ENCODE peak calls at places on chromosome 17, in six cellular contexts. D is H1, R is GM12892, P is K562, C is GM12878, Z is HepG2. I is an unnamed sample.
A peak's percentile ranks its signal among the peaks of the same experiment; 100 is the strongest.

GRCh38 chr17:32197987-32198386 is 55.7 kb downstream of the RHOT1 start:
- DNase-seq in C (no peak), P (no peak), Z (no peak), R (no peak), D (no peak), I (no peak)

GRCh38 chr17:54527941-54528340 is 372.7 kb upstream of the TOM1L1 start:
- DNase-seq in R (no peak), Z (no peak), D (no peak), C (no peak), P (no peak), I (no peak)

GRCh38 chr17:63406689-63407330 is 39.3 kb downstream of the CYB561 start:
- DNase-seq in R (no peak), C (peak; percentile 40), D (peak; percentile 15), Z (peak; percentile 92), P (peak; percentile 79), I (peak; percentile 49)

GRCh38 chr17:76008630-76009425 is 8.2 kb downstream of the CDK3 start:
- DNase-seq in C (no peak), Z (no peak), P (peak; percentile 25), D (no peak), R (no peak), I (no peak)

GRCh38 chr17:28117304-28117703 is 74.8 kb downstream of the NLK start:
- DNase-seq in R (no peak), P (no peak), D (no peak), C (no peak), Z (no peak), I (no peak)

GRCh38 chr17:50735287-50735686 is 15.9 kb downstream of the LUC7L3 start:
- DNase-seq in D (no peak), C (no peak), R (no peak), P (no peak), Z (no peak), I (no peak)

GRCh38 chr17:66525338-66525737 is 222.9 kb downstream of the PRKCA start:
- DNase-seq in Z (no peak), R (no peak), D (no peak), C (no peak), P (no peak), I (no peak)

GRCh38 chr17:49572806-49573420 is 2.8 kb upstream of the NXPH3 start:
- DNase-seq in R (no peak), Z (no peak), C (no peak), P (no peak), D (no peak), I (no peak)

GRCh38 chr17:78865682-78866390 is 25.2 kb upstream of the USP36 start:
- DNase-seq in D (peak; percentile 60), P (peak; percentile 69), R (no peak), Z (peak; percentile 87), C (no peak), I (peak; percentile 53)

GRCh38 chr17:78252111-78252634 is 20.7 kb downstream of the TMEM235 start:
- DNase-seq in D (no peak), P (no peak), R (no peak), C (no peak), Z (no peak), I (peak; percentile 50)

GRCh38 chr17:45381001-45381400 is 51.7 kb downstream of the ARHGAP27 start:
- DNase-seq in Z (no peak), C (no peak), R (no peak), P (no peak), D (no peak), I (no peak)

GRCh38 chr17:3943240-3943891 is 20.9 kb downstream of the ATP2A3 start:
- DNase-seq in P (no peak), R (no peak), Z (no peak), C (no peak), D (no peak), I (no peak)

GRCh38 chr17:75869282-75870141 is 8.9 kb downstream of the TRIM47 start:
- DNase-seq in R (no peak), D (no peak), C (no peak), Z (peak; percentile 99), P (peak; percentile 24), I (no peak)

GRCh38 chr17:8312251-8312650 is 2.2 kb downstream of the ARHGEF15 start:
- DNase-seq in Z (no peak), P (no peak), D (no peak), R (no peak), C (no peak), I (no peak)

GRCh38 chr17:45225051-45225700 is 3.5 kb downstream of the FMNL1 start:
- DNase-seq in D (no peak), R (peak; percentile 10), P (no peak), C (no peak), Z (no peak), I (no peak)

GRCh38 chr17:49571283-49571682 is 4.4 kb upstream of the NXPH3 start:
- DNase-seq in C (no peak), P (no peak), D (no peak), R (no peak), Z (no peak), I (no peak)

GRCh38 chr17:39080416-39081179 is 70.8 kb downstream of the PLXDC1 start:
- DNase-seq in C (no peak), P (no peak), D (no peak), R (no peak), Z (no peak), I (no peak)

GRCh38 chr17:60134396-60135159 is 15.2 kb upstream of the CA4 start:
- DNase-seq in D (no peak), Z (no peak), C (no peak), R (no peak), P (peak; percentile 70), I (no peak)

GRCh38 chr17:752620-753219 is 656 bp upstream of the GEMIN4 start:
- DNase-seq in P (peak; percentile 28), R (peak; percentile 31), Z (no peak), C (no peak), D (no peak), I (peak; percentile 70)

GRCh38 chr17:38431343-38432145 is 3.3 kb downstream of the ARHGAP23 start:
- DNase-seq in R (no peak), Z (no peak), D (no peak), C (no peak), P (no peak), I (no peak)

GRCh38 chr17:1532836-1533602 is 16.6 kb upstream of the INPP5K start:
- DNase-seq in C (no peak), D (peak; percentile 31), R (no peak), Z (no peak), P (peak; percentile 35), I (peak; percentile 34)

GRCh38 chr17:48612854-48613691 is 2.0 kb downstream of the HOXB8 start:
- DNase-seq in Z (peak; percentile 15), C (no peak), P (no peak), D (no peak), R (peak; percentile 67), I (no peak)

GRCh38 chr17:27762527-27763305 is 37.6 kb downstream of the NOS2 start:
- DNase-seq in R (no peak), C (no peak), Z (no peak), P (no peak), D (no peak), I (no peak)

GRCh38 chr17:66932295-66932694 is 32.2 kb upstream of the CACNG4 start:
- DNase-seq in R (no peak), D (no peak), P (no peak), Z (no peak), C (no peak), I (no peak)

GRCh38 chr17:48586355-48586924 is 3.6 kb downstream of the HOXB3 start:
- DNase-seq in C (no peak), Z (no peak), D (no peak), P (no peak), R (peak; percentile 58), I (no peak)

GRCh38 chr17:50199651-50200446 is 1.6 kb downstream of the COL1A1 start:
- DNase-seq in R (peak; percentile 71), Z (peak; percentile 64), P (peak; percentile 96), D (no peak), C (no peak), I (peak; percentile 79)

GRCh38 chr17:81049973-81050551 is 15.1 kb downstream of the BAIAP2 start:
- DNase-seq in R (no peak), C (peak; percentile 21), D (no peak), Z (no peak), P (no peak), I (no peak)

DNA sequence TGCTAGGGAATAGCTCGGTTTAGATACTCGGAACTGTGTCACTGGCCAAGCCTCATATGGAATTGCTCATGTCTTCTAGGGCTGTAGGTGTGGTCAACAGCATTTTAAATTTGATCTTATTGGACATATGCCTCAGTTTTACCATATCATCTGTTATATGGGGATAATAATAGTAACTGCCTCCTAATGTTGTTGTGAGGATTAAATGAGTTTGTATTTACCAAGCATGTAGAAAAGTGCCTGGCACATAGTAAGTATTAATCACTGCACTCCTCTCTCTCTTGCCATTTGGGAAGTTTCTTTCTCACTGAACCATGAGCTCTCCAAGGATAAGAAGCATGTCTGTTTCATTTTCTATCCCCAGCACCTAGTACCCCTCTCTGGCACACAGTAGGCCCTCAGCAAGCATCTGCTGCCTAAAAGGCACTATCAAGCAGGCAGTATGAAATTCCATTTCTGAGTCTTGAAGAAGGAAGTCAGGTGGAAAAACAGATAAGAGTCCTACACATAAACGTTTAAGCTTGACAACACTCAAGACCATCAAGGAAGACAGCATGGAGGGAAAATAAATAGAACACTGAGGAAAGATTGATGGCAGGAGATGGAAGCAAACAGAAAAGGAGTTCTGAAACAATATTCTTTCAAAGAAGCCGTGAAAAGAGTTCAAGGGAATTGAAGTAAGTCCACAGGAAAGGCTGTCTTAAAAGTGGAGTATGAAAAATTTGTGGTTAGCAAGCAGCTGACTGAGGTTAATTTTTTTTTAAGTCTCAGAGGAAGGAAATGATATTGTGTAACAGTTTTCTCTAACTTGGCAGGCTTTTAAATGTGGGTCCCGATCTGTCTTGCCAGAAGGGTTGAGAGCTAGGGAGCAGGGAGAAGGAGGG is 2.2 kb upstream of the ATP6V0A1 start:
- DNase-seq in D (no peak), P (peak; percentile 65), C (peak; percentile 57), Z (no peak), R (no peak), I (no peak)
- TF ChIP-seq POLR2A in D (no peak), P (peak; percentile 46), C (no peak), Z (no peak), R (no peak), I (peak; percentile 29)

GRCh38 chr17:21058098-21058893 is 15.5 kb upstream of the USP22 start:
- DNase-seq in R (no peak), Z (no peak), C (no peak), D (no peak), P (no peak), I (no peak)
- TF ChIP-seq TAF1 in R (no peak), Z (no peak), C (no peak), D (no peak), P (no peak), I (no peak)

GRCh38 chr17:41548844-41549595 is 20.9 kb upstream of the KRT19 start:
- DNase-seq in P (peak; percentile 91), C (peak; percentile 12), Z (peak; percentile 82), R (peak; percentile 75), D (peak; percentile 80), I (peak; percentile 84)
- TF ChIP-seq POLR2AphosphoS5 in P (no peak), C (no peak), Z (no peak), R (no peak), D (no peak), I (no peak)

DNA sequence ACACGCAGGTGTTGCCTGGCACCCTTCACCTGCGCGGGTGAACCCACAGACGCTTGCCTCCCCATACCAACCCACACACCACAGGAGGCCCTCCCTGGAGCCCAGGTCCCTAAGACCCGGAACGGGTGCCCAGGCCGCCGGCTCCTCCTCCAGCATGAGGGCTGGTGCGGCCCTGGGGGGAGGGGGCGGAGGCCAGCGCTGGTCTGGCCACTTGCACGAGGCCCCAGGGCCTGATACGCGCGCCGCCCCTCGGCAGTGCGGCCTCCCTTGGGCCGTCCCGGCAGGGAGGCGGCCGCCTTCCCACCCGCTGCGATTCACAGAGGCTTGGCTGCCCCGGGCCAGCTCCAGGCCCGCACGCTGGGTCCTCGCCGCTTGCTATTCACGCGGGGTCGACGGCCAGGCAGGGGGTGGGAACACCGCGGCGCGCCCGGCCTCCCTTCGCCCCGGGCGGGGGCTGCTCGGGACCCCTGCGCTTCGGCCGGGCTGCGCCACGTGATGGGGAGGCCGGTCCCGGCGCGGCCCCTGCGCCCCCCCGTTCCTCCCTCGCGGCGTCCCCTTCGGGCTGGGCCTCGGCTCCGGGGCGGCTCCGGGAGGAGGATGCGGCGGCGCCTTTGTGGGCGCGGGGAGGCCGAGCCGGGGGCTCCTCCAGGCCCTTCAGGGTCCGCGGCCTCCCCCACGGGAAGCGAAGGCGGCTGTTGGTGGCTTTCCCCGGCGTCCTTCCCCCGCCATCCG is 683 bp downstream of the FASN start:
- DNase-seq in P (peak; percentile 72), C (no peak), Z (no peak), D (no peak), R (peak; percentile 77), I (peak; percentile 74)
- TF ChIP-seq POLR2A in P (peak; percentile 1), C (peak; percentile 67), Z (no peak), D (no peak), R (no peak), I (no peak)

I was measured in GM12891.